ENCODE peak calls at places on chromosomes 5 and 9, in ten cellular contexts. R, P, Q, C, N, D, Y, U, M and L are unnamed samples.

GRCh38 chr9:124133752-124134151 is 122.2 kb downstream of the LHX2 start:
- DNase-seq in M (peak), U (no peak), Q (peak), Y (no peak), R (peak), D (no peak), C (peak), N (peak), P (no peak), L (peak)

GRCh38 chr9:38035873-38036272 is 33.2 kb downstream of the SHB start:
- DNase-seq in M (peak), Y (no peak), P (peak), N (no peak), U (no peak), C (no peak), R (peak), Q (no peak), D (no peak), L (no peak)

GRCh38 chr5:134594797-134595457 is 37.7 kb downstream of the SAR1B start:
- DNase-seq in U (no peak), P (no peak), N (no peak), M (no peak), Q (no peak), C (no peak), D (peak), Y (peak), R (no peak), L (no peak)

GRCh38 chr5:110218994-110219393 is 507.5 kb downstream of the TMEM232 start:
- DNase-seq in C (no peak), R (no peak), Y (no peak), N (no peak), Q (no peak), D (no peak), P (no peak), M (no peak), U (no peak), L (no peak)

GRCh38 chr9:35726876-35727438 is 5.0 kb downstream of the TLN1 start:
- DNase-seq in Y (no peak), R (peak), U (no peak), D (peak), N (no peak), C (no peak), Q (peak), P (no peak), M (peak), L (no peak)

GRCh38 chr5:132777209-132778069 is at the start of gene SEPTIN8:
- DNase-seq in M (peak), Y (peak), P (peak), C (no peak), R (no peak), N (peak), U (peak), Q (peak), D (peak), L (no peak)

GRCh38 chr5:176927562-176927961 is 28.4 kb upstream of the HK3 start:
- DNase-seq in N (no peak), D (no peak), Y (no peak), P (no peak), M (no peak), C (no peak), Q (no peak), U (no peak), R (no peak), L (no peak)

GRCh38 chr5:103519550-103519949 is 43.0 kb downstream of the NUDT12 start:
- DNase-seq in Y (no peak), M (peak), D (no peak), U (no peak), R (peak), C (no peak), N (peak), Q (no peak), P (no peak), L (no peak)

GRCh38 chr5:120388016-120388781 is 75.9 kb upstream of the PRR16 start:
- DNase-seq in R (peak), Y (no peak), C (no peak), U (no peak), P (peak), N (no peak), M (peak), Q (no peak), D (no peak), L (no peak)

GRCh38 chr5:139012170-139012569 is 137.0 kb upstream of the LRRTM2 start:
- DNase-seq in N (no peak), U (no peak), Y (no peak), C (no peak), Q (no peak), D (no peak), R (no peak), M (no peak), P (no peak), L (no peak)

GRCh38 chr9:16118090-16118489 is 565.2 kb downstream of the CCDC171 start:
- DNase-seq in P (no peak), N (no peak), M (no peak), U (no peak), Q (no peak), Y (no peak), D (no peak), C (no peak), R (no peak), L (no peak)

GRCh38 chr5:90968319-90968718 is 409.7 kb downstream of the ADGRV1 start:
- DNase-seq in D (no peak), P (no peak), C (no peak), U (no peak), R (peak), Y (no peak), Q (no peak), N (no peak), M (no peak), L (no peak)

GRCh38 chr5:109707531-109707930 is 17.8 kb downstream of the MAN2A1 start:
- DNase-seq in U (no peak), Q (no peak), N (no peak), R (no peak), M (no peak), Y (no peak), D (no peak), P (no peak), C (no peak), L (no peak)

GRCh38 chr9:134320916-134321570 is 5.2 kb upstream of the RXRA start:
- DNase-seq in R (no peak), Q (no peak), M (no peak), Y (no peak), C (peak), D (no peak), N (peak), P (no peak), U (no peak), L (no peak)

GRCh38 chr5:154571325-154572035 is 93.5 kb upstream of the HAND1 start:
- DNase-seq in D (no peak), N (no peak), P (no peak), Y (peak), U (no peak), R (no peak), Q (no peak), M (no peak), C (no peak), L (no peak)

GRCh38 chr5:37071901-37072581 is 177.1 kb downstream of the CPLANE1 start:
- DNase-seq in R (peak), Y (no peak), U (no peak), N (no peak), C (no peak), Q (no peak), P (peak), D (no peak), M (no peak), L (no peak)

GRCh38 chr9:17013010-17013409 is 121.8 kb upstream of the CNTLN start:
- DNase-seq in C (no peak), M (no peak), Q (no peak), P (no peak), D (no peak), R (no peak), Y (no peak), N (no peak), U (no peak), L (no peak)

GRCh38 chr5:52607425-52607824 is 180.3 kb upstream of the ITGA1 start:
- DNase-seq in M (no peak), P (no peak), U (no peak), R (no peak), Y (no peak), N (no peak), D (no peak), C (no peak), Q (no peak), L (no peak)

GRCh38 chr5:144093400-144093799 is 77.1 kb downstream of the YIPF5 start:
- DNase-seq in Y (no peak), D (no peak), N (no peak), P (no peak), Q (no peak), R (no peak), M (no peak), C (no peak), U (no peak), L (no peak)

GRCh38 chr5:149371296-149371962 is 7.7 kb downstream of the IL17B start:
- DNase-seq in Q (peak), Y (no peak), U (peak), M (peak), P (peak), N (peak), R (peak), C (peak), D (peak), L (peak)

GRCh38 chr9:99035313-99035712 is 69.6 kb upstream of the TGFBR1 start:
- DNase-seq in U (no peak), R (no peak), P (no peak), Q (no peak), N (no peak), D (no peak), C (no peak), Y (no peak), M (no peak), L (no peak)

GRCh38 chr9:134671341-134672113 is 29.9 kb downstream of the COL5A1 start:
- DNase-seq in Q (no peak), M (no peak), P (no peak), U (no peak), D (no peak), N (no peak), C (no peak), Y (no peak), R (peak), L (no peak)

GRCh38 chr9:93120846-93121315 is 13.2 kb downstream of the NINJ1 start:
- DNase-seq in M (no peak), U (no peak), C (no peak), Q (no peak), Y (no peak), R (no peak), N (no peak), D (no peak), P (no peak), L (no peak)

GRCh38 chr9:132166599-132166998 is 4.7 kb downstream of the NTNG2 start:
- DNase-seq in R (no peak), U (no peak), D (no peak), C (no peak), N (peak), Y (no peak), P (no peak), Q (no peak), M (no peak), L (no peak)

GRCh38 chr5:68875351-68875750 is 218.5 kb upstream of the SLC30A5 start:
- DNase-seq in N (no peak), D (no peak), R (no peak), Y (no peak), M (no peak), P (no peak), Q (no peak), U (no peak), C (no peak), L (no peak)

GRCh38 chr9:75896193-75896592 is 5.7 kb downstream of the PCSK5 start:
- DNase-seq in R (peak), C (no peak), M (no peak), Y (no peak), P (no peak), N (no peak), D (no peak), Q (no peak), U (no peak), L (no peak)

GRCh38 chr9:21994996-21995651 is 533 bp downstream of the CDKN2B-AS1 start:
- DNase-seq in M (peak), Y (peak), R (peak), N (peak), C (peak), U (peak), Q (peak), D (peak), P (peak), L (peak)

GRCh38 chr5:2007906-2008437 is 125.2 kb upstream of the IRX4 start:
- DNase-seq in P (no peak), C (no peak), N (no peak), Q (no peak), R (no peak), M (no peak), D (no peak), Y (peak), U (no peak), L (no peak)

GRCh38 chr9:31671011-31671410 is 713.4 kb upstream of the ACO1 start:
- DNase-seq in R (no peak), M (no peak), U (no peak), Y (no peak), N (no peak), P (no peak), Q (no peak), C (no peak), D (peak), L (no peak)

GRCh38 chr9:137474271-137474670 is 15.1 kb upstream of the NSMF start:
- DNase-seq in C (no peak), M (no peak), P (no peak), Y (no peak), Q (no peak), U (no peak), R (no peak), D (no peak), N (no peak), L (no peak)

GRCh38 chr5:92613546-92613945 is 967.5 kb downstream of the NR2F1-AS1 start:
- DNase-seq in P (no peak), R (peak), M (no peak), C (no peak), Q (no peak), N (no peak), Y (no peak), U (no peak), D (no peak), L (no peak)

GRCh38 chr9:128714586-128715435 is 9.1 kb downstream of the ZDHHC12 start:
- DNase-seq in M (no peak), P (no peak), D (no peak), U (no peak), N (no peak), Q (no peak), C (no peak), R (no peak), Y (no peak), L (no peak)

GRCh38 chr5:95760291-95761191 is 29.4 kb downstream of the RHOBTB3 start:
- DNase-seq in P (peak), M (peak), U (no peak), Q (no peak), D (peak), N (no peak), C (no peak), Y (no peak), R (peak), L (no peak)

GRCh38 chr5:40112875-40113274 is 566.8 kb upstream of the PTGER4 start:
- DNase-seq in Q (no peak), P (no peak), Y (no peak), U (no peak), R (no peak), D (no peak), M (no peak), C (no peak), N (no peak), L (no peak)

GRCh38 chr9:88746029-88746743 is 211.2 kb downstream of the NXNL2 start:
- DNase-seq in N (no peak), P (peak), D (no peak), M (no peak), U (no peak), Q (peak), Y (no peak), C (no peak), R (peak), L (no peak)

GRCh38 chr9:136078498-136079011 is 16.5 kb downstream of the NACC2 start:
- DNase-seq in N (peak), D (no peak), R (no peak), U (no peak), Q (no peak), C (no peak), P (no peak), M (no peak), Y (no peak), L (no peak)

GRCh38 chr9:71036501-71036900 is 84.9 kb downstream of the TRPM3 start:
- DNase-seq in P (no peak), R (peak), N (no peak), Y (no peak), M (no peak), U (no peak), Q (no peak), C (peak), D (no peak), L (no peak)

GRCh38 chr9:132854832-132855231 is 23.3 kb downstream of the AK8 start:
- DNase-seq in N (no peak), D (no peak), Y (no peak), U (no peak), R (no peak), Q (no peak), M (no peak), P (no peak), C (no peak), L (no peak)

GRCh38 chr5:155091063-155091648 is 77.6 kb downstream of the KIF4B start:
- DNase-seq in U (no peak), R (no peak), D (no peak), P (no peak), M (no peak), Y (no peak), N (no peak), Q (no peak), C (no peak), L (no peak)